ENCODE peak calls at places on chromosomes 3 and 15, in five cellular contexts. G is SK-N-SH, C is H1, X is HCT116, R is HepG2. M is an unnamed sample.

GRCh38 chr3:108088697-108089096 is 2.1 kb downstream of the CD47 start:
- DNase-seq in G (no peak), C (no peak), X (no peak), R (no peak), M (no peak)

GRCh38 chr3:73681610-73682009 is 56.9 kb upstream of the PDZRN3 start:
- DNase-seq in G (no peak), C (no peak), X (no peak), R (no peak), M (peak)

GRCh38 chr3:113194747-113195400 is 16.5 kb upstream of the BOC start:
- DNase-seq in G (peak), C (no peak), X (no peak), R (no peak), M (peak)

GRCh38 chr3:140635276-140635675 is 42.6 kb upstream of the TRIM42 start:
- DNase-seq in G (no peak), C (no peak), X (no peak), R (no peak), M (no peak)

GRCh38 chr15:82648257-82649103 is 1.3 kb upstream of the CPEB1 start:
- DNase-seq in G (peak), C (peak), X (no peak), R (no peak), M (no peak)

GRCh38 chr3:88005066-88005465 is 53.7 kb downstream of the CGGBP1 start:
- DNase-seq in G (no peak), C (no peak), X (peak), R (no peak), M (peak)

GRCh38 chr3:189629803-189630455 is 1.3 kb upstream of the TP63 start:
- DNase-seq in G (no peak), C (no peak), X (no peak), R (no peak), M (peak)

GRCh38 chr3:147381610-147382009 is 24.7 kb downstream of the ZIC4 start:
- DNase-seq in G (no peak), C (no peak), X (no peak), R (no peak), M (no peak)

GRCh38 chr15:67400890-67401289 is 120.0 kb upstream of the C15orf61 start:
- DNase-seq in G (no peak), C (no peak), X (no peak), R (no peak), M (no peak)

GRCh38 chr3:193829781-193830180 is 236.8 kb downstream of the OPA1 start:
- DNase-seq in G (no peak), C (no peak), X (peak), R (no peak), M (peak)

GRCh38 chr3:39870706-39871105 is 61.3 kb downstream of the MYRIP start:
- DNase-seq in G (no peak), C (no peak), X (no peak), R (no peak), M (no peak)
- TF ChIP-seq JUND in G (no peak), C (no peak), X (no peak), R (no peak), M (no peak)

DNA sequence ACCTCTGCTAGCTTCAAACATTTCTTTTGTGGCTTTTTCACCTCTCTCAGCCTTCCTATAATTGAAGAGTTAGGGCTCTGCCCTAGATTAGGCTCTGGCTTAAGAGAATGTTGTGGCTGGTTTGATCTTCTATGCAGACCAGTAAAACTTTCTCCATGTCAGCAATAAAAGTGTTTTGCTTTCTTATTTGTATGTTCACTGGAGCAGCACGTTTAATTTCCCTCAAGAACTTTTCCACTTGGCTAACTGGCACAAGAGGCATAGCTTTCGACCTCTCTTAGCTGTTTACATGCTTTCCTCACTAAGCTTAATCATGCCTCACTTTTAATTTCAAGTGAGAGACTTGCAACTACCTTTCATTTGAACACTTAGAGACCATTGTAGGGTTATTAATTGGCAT is 964.7 kb downstream of the ROBO2 start:
- DNase-seq in G (no peak), C (no peak), X (no peak), R (no peak), M (no peak)
- TF ChIP-seq JUND in G (no peak), C (no peak), X (no peak), R (no peak), M (no peak)

GRCh38 chr3:126621171-126621570 is 33.8 kb downstream of the TXNRD3 start:
- DNase-seq in G (no peak), C (no peak), X (no peak), R (no peak), M (no peak)
- TF ChIP-seq JUND in G (peak), C (no peak), X (no peak), R (no peak), M (no peak)

GRCh38 chr15:75673426-75674247 is 25.9 kb downstream of the SNX33 start:
- DNase-seq in G (no peak), C (no peak), X (no peak), R (no peak), M (no peak)
- TF ChIP-seq JUND in G (no peak), C (no peak), X (no peak), R (no peak), M (no peak)

GRCh38 chr15:101028321-101028720 is 109.2 kb downstream of the LRRK1 start:
- DNase-seq in G (no peak), C (no peak), X (no peak), R (no peak), M (no peak)
- TF ChIP-seq JUND in G (no peak), C (no peak), X (no peak), R (no peak), M (no peak)

GRCh38 chr15:70283511-70283910 is 185.8 kb upstream of the TLE3 start:
- DNase-seq in G (no peak), C (no peak), X (no peak), R (no peak), M (no peak)

GRCh38 chr15:70284438-70285214 is 186.9 kb upstream of the TLE3 start:
- DNase-seq in G (peak), C (no peak), X (no peak), R (no peak), M (peak)

GRCh38 chr15:70289191-70289955 is 191.7 kb upstream of the TLE3 start:
- DNase-seq in G (no peak), C (no peak), X (no peak), R (no peak), M (peak)

GRCh38 chr15:70281811-70282307 is 184.1 kb upstream of the TLE3 start:
- DNase-seq in G (no peak), C (no peak), X (no peak), R (no peak), M (no peak)

DNA sequence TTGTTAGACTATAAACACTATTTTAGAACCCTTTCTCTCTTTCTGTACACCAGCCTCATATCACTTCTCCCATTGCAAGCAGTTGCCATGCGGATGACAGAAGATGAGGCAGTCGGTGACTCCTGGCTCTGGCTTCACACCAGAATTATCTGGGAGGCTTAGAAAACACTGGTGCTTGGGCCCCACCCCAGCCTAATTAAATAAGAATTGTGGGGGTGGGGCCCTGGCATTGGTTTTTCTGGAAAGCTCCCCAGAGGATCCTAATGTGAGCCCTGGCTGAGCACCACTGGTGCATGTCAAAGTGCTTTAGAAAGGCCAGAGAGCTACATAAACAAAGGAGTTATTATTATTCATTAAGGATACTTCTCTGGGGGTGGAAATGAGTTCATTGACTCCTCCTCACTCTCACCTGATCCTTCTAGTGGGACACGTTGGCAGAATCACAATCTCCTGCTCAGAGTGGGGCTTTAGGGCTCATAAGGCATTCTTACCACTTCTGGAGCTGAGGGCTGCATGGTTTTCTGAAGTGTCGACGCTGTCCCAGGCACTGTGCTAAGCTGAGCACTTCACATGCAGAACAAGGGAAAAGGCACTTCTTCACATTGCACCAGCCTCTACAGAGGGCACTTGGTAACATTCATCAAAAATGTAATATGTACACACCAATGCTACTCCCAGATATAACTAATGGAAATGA is 188.5 kb upstream of the TLE3 start:
- DNase-seq in G (no peak), C (no peak), X (no peak), R (no peak), M (no peak)
- TF ChIP-seq JUND in G (no peak), C (no peak), X (no peak), R (no peak), M (no peak)

DNA sequence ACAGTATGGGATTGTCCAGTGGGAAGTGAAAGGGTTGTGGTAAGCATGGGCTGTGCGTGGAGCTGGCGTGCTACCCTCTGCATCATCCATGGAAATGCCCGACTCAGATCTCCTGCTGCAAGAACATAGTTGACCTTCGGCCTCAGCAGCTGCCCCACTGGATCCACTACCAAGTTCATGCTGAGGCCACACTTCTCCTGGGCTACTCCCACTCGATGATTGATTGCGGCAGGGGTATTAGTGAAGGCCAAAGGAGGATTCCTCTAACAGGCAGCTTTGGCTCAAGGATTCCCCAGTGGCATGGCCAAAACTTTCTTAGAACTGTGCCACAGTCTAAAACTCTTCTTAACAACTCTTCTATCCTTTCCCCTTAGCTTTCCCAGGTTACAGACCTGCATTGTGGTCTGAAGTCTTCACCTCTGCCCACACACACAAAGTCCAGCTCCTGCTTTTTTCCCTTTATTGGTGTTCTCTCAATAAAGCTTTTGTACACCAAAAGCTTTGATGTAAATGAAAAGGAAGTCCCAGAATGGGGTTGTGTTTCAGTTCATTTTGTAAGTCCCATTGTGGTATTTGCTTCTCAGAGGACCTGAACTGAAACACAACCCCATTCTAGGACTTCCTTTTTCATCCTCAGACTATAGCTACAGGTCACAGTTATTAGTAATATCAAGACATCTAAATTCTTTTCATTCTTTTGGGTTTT is 4.9 kb upstream of the TBC1D5 start:
- DNase-seq in G (no peak), C (no peak), X (no peak), R (peak), M (no peak)
- TF ChIP-seq JUND in G (no peak), C (no peak), X (no peak), R (no peak), M (no peak)

M was measured in T47D.